ENCODE peak calls at places on chromosomes 2 and 18, in five cellular contexts. Q is left ventricle myocardium inferior, C is transverse colon, R is testis, G is spleen. Y is an unnamed sample.

GRCh38 chr18:61992923-61993322 is 100.1 kb upstream of the RNF152 start:
- DNase-seq in Q (no peak), C (no peak), R (no peak), G (no peak), Y (no peak)

GRCh38 chr2:216426938-216427337 is 14.7 kb downstream of the SMARCAL1 start:
- DNase-seq in Q (no peak), C (no peak), R (no peak), G (no peak), Y (no peak)

GRCh38 chr2:121558329-121558728 is 27.6 kb downstream of the RNU4ATAC start:
- DNase-seq in Q (no peak), C (no peak), R (no peak), G (no peak), Y (no peak)

GRCh38 chr2:145524303-145524702 is 1004.4 kb upstream of the ZEB2 start:
- DNase-seq in Q (no peak), C (no peak), R (no peak), G (no peak), Y (no peak)

GRCh38 chr18:32372381-32373061 is 98.2 kb downstream of the GAREM1 start:
- DNase-seq in Q (no peak), C (peak), R (no peak), G (no peak), Y (no peak)

GRCh38 chr18:28715206-28715605 is 538.3 kb upstream of the CDH2 start:
- DNase-seq in Q (no peak), C (no peak), R (no peak), G (no peak), Y (no peak)

GRCh38 chr2:177478907-177479306 is 86.3 kb downstream of the AGPS start:
- DNase-seq in Q (no peak), C (no peak), R (no peak), G (no peak), Y (peak)

GRCh38 chr2:36478332-36478738 is 119.6 kb downstream of the FEZ2 start:
- DNase-seq in Q (no peak), C (no peak), R (no peak), G (no peak), Y (no peak)

GRCh38 chr2:235041918-235042575 is 90.2 kb downstream of the SH3BP4 start:
- DNase-seq in Q (no peak), C (no peak), R (no peak), G (peak), Y (no peak)

GRCh38 chr2:134139615-134140014 is 114.3 kb upstream of the MGAT5 start:
- DNase-seq in Q (peak), C (peak), R (no peak), G (no peak), Y (no peak)

GRCh38 chr2:134141598-134142340 is 112.1 kb upstream of the MGAT5 start:
- DNase-seq in Q (no peak), C (no peak), R (no peak), G (no peak), Y (peak)

GRCh38 chr2:134138115-134138514 is 115.8 kb upstream of the MGAT5 start:
- DNase-seq in Q (no peak), C (no peak), R (no peak), G (no peak), Y (no peak)

GRCh38 chr2:134142341-134142738 is 111.5 kb upstream of the MGAT5 start:
- DNase-seq in Q (no peak), C (no peak), R (no peak), G (no peak), Y (no peak)

GRCh38 chr2:134140251-134140661 is 113.6 kb upstream of the MGAT5 start:
- DNase-seq in Q (no peak), C (peak), R (no peak), G (no peak), Y (no peak)
- H3K27ac ChIP-seq in Q (peak), C (peak), R (no peak), G (peak), Y (no peak)

DNA sequence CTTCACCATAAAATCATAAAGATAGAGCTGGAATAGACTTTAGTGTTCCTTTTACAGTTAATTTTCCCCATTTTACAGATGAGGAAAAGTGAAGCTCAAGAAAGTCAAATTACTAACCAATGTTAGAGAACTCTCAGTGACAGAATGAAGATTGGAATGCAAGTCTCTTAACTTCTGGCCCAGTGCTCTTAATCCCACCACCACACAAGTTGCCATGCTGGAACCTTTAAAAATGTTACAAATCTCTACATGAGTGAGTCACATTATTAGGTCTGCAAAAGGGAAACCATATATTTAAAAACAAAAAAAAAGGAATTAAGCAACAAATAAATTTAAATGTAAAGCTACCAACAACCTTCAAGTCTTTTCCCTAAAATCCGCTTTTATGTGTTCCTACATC is 3.5 kb downstream of the NCKAP1 start:
- DNase-seq in Q (no peak), C (no peak), R (no peak), G (no peak), Y (no peak)
- H3K27ac ChIP-seq in Q (peak), C (peak), R (no peak), G (no peak), Y (no peak)

GRCh38 chr18:70457788-70458187 is 168.9 kb downstream of the SOCS6 start:
- DNase-seq in Q (no peak), C (no peak), R (no peak), G (no peak), Y (no peak)

GRCh38 chr18:70454705-70455322 is 166.0 kb downstream of the SOCS6 start:
- DNase-seq in Q (no peak), C (no peak), R (peak), G (no peak), Y (no peak)

GRCh38 chr18:70459251-70459650 is 170.4 kb downstream of the SOCS6 start:
- DNase-seq in Q (no peak), C (no peak), R (no peak), G (no peak), Y (no peak)

GRCh38 chr18:70457223-70457622 is 168.4 kb downstream of the SOCS6 start:
- DNase-seq in Q (no peak), C (no peak), R (no peak), G (no peak), Y (peak)

GRCh38 chr18:70456376-70456775 is 167.5 kb downstream of the SOCS6 start:
- DNase-seq in Q (no peak), C (no peak), R (no peak), G (no peak), Y (no peak)
- H3K27ac ChIP-seq in Q (no peak), C (no peak), R (no peak), G (no peak), Y (no peak)

GRCh38 chr2:20141056-20141762 is 83.7 kb downstream of the SDC1 start:
- DNase-seq in Q (peak), C (peak), R (no peak), G (no peak), Y (peak)

GRCh38 chr2:20139828-20140227 is 85.1 kb downstream of the SDC1 start:
- DNase-seq in Q (no peak), C (no peak), R (no peak), G (no peak), Y (no peak)

GRCh38 chr2:20141806-20142205 is 83.1 kb downstream of the SDC1 start:
- DNase-seq in Q (no peak), C (no peak), R (no peak), G (no peak), Y (no peak)

GRCh38 chr2:20138696-20139095 is 86.2 kb downstream of the SDC1 start:
- DNase-seq in Q (no peak), C (no peak), R (no peak), G (no peak), Y (no peak)

DNA sequence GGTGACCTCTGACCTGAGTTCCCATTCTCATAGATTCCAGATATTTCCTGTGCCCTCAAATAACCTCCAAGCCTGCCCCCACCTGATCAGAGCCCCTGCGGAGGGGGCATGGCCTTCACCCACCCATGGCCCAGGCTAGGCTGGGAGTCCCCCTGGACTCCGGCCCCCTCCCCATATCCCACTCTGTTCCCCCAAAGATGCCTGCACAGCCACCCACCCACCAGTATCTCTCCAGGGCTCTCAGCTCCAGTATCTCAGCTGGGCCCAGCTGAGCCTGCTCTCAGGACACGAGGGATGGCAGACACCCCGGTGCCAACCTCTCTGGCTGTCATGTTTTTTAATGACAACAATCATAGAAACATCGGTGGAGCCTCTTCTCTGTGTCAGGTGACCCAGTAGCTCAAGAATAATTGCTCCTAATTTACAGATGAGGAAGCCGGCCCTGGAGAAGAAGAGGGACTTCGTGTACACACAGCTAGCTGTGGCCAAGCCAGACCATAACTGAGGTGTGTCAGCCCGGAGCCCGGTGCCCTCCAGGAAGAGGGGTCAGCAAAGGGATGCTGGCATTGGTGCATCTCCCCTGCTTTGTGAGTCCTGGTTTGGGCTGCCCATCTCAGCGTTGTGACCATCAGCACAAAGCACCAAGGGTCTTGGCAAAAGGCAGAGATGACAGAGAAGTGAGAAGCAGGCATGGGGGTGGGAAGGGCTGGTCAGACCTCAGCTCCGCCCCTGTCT is 84.4 kb downstream of the SDC1 start:
- DNase-seq in Q (no peak), C (no peak), R (no peak), G (no peak), Y (no peak)
- H3K27ac ChIP-seq in Q (no peak), C (no peak), R (no peak), G (no peak), Y (no peak)

GRCh38 chr18:54958711-54959625 is at the start of gene CCDC68:
- DNase-seq in Q (peak), C (peak), R (peak), G (peak), Y (peak)

GRCh38 chr18:54957987-54958386 is 1.3 kb downstream of the CCDC68 start:
- DNase-seq in Q (no peak), C (peak), R (peak), G (no peak), Y (no peak)

GRCh38 chr18:54960197-54960596 is 936 bp upstream of the CCDC68 start:
- DNase-seq in Q (no peak), C (no peak), R (no peak), G (no peak), Y (no peak)

GRCh38 chr18:54957295-54957694 is 2.0 kb downstream of the CCDC68 start:
- DNase-seq in Q (no peak), C (no peak), R (peak), G (no peak), Y (no peak)

GRCh38 chr18:54956506-54956905 is 2.8 kb downstream of the CCDC68 start:
- DNase-seq in Q (no peak), C (no peak), R (no peak), G (no peak), Y (no peak)
- H3K27ac ChIP-seq in Q (peak), C (no peak), R (no peak), G (no peak), Y (no peak)

GRCh38 chr2:201196003-201196402 is 13.1 kb downstream of the CASP10 start:
- DNase-seq in Q (no peak), C (no peak), R (no peak), G (no peak), Y (no peak)

GRCh38 chr2:201195329-201195728 is 12.4 kb downstream of the CASP10 start:
- DNase-seq in Q (no peak), C (no peak), R (no peak), G (no peak), Y (no peak)

GRCh38 chr2:201194097-201194496 is 11.2 kb downstream of the CASP10 start:
- DNase-seq in Q (no peak), C (no peak), R (no peak), G (no peak), Y (no peak)

GRCh38 chr2:201188449-201188848 is 5.5 kb downstream of the CASP10 start:
- DNase-seq in Q (no peak), C (no peak), R (no peak), G (no peak), Y (no peak)

DNA sequence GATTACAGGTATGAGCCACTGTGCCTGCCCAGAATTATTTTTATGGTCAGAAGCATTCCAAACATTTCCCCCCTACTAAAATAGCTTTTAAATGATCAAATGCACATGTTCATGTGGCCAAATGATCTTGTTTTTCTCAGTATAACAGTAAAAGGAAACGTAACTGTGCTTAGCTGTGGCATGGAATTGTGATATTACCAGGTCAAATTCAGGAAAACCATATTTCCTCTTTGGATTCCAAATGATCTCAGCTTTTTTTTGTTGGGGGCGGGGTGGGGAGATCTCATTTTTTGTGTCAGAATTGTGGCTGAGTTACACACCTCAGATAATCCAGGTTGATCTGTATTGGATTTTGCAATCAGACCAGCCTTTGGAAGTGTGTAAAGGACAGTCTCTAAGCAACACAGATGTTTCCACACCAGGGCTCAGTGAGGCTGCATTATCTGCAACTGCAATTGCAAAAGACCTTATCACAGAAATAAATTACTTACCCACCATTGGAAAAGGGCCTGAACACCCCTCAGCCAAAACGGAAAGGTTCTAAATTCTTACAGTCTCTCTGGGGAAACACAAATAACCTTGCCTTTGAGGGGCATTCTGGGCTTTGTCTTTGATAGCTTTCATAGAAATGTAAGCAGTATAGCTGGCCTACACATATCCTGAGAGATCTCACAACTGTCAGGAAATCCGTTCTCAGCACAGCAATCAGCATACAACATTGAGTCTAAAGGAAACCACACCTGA is 8.4 kb downstream of the CASP10 start:
- DNase-seq in Q (no peak), C (no peak), R (no peak), G (no peak), Y (no peak)
- H3K27ac ChIP-seq in Q (peak), C (peak), R (no peak), G (peak), Y (no peak)

DNA sequence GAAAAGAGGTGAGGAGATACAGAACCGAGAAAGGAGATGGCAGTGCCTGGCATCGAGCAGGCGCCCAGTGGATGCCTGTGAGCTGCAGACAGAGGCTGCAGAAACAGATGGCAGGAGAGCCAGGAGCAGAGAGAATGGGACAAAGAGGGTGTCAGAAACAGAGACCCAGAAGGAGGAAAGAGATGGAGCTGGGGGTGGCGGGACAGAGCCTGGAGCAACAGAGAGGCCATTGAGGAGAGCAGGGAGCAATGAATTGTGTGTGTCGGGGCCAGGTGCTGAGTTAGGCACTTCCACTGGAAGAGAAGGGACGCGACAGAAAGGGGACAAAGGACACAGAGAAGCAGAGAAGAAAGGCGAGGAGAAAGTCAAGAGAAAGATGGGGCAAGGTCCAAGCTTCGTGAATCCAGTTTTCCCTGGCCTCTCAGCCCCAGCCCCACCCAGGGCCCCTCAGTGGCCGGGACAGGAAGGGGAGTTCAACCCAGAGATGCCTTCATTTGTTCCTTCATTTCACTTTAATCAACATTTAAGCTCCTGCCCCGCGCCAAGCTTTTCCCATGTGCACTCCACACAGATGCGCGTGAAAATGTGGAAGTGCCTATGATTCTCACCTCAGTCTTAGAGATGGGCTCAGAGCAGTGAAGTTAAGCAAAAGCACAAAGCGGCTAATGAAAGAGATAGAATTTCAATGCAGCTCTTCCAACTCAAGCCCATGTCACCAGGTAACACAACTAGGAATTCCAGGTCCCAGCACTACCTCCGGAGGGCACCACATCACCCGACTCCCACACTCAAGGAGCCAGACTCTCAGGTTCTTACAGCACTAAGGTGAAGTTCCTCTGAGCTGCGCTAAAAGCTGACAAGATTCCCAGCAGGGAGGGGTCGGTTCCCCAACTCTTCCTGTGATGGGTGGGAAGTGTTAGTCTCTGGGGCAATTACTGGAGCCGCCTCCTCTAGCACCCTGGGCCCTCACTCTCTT is 55.2 kb downstream of the TNS1 start:
- DNase-seq in Q (no peak), C (no peak), R (no peak), G (peak), Y (peak)
- H3K27ac ChIP-seq in Q (peak), C (peak), R (no peak), G (no peak), Y (no peak)

GRCh38 chr2:24559714-24560113 is 68.7 kb downstream of the NCOA1 start:
- DNase-seq in Q (no peak), C (no peak), R (peak), G (no peak), Y (no peak)
- H3K27ac ChIP-seq in Q (peak), C (no peak), R (peak), G (no peak), Y (peak)

DNA sequence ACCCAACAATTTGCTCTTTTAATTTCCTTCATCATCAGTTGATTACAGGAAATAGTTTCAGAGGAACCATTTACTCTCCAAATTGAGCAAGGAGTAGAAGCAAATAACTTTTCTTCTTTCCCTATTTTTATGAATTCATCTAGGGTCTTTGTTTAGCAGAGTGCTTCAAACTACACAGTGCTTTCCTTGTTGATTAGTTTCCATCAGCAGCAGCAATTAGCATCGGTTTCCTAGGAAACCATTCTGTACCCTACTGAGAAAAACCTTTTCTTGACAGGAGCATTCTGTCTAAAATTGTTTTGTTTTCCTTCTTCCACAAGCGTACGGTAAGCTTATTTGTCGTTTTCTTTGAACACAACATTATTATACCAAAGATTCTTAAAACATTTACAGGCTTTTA is 100.4 kb upstream of the UNC80 start:
- DNase-seq in Q (no peak), C (no peak), R (no peak), G (no peak), Y (no peak)
- H3K27ac ChIP-seq in Q (no peak), C (no peak), R (no peak), G (no peak), Y (peak)

Y was measured in endodermal cell.